ENCODE peak calls at places on chromosomes 4 and X, in five cellular contexts. O, U, Y, I and Z are unnamed samples.

GRCh38 chr4:87025614-87026041 is 90.8 kb downstream of the AFF1 start:
- DNase-seq in O (no peak), U (no peak), Y (no peak), I (no peak), Z (no peak)

GRCh38 chr4:83504974-83505373 is 20.1 kb upstream of the ABRAXAS1 start:
- DNase-seq in O (no peak), U (no peak), Y (no peak), I (no peak), Z (no peak)

GRCh38 chrX:38654302-38654701 is 93.0 kb downstream of the TSPAN7 start:
- DNase-seq in O (no peak), U (peak), Y (peak), I (peak), Z (peak)

GRCh38 chr4:165715989-165716388 is 157.0 kb upstream of the TLL1 start:
- DNase-seq in O (no peak), U (no peak), Y (peak), I (peak), Z (no peak)

GRCh38 chr4:22625301-22625700 is 67.4 kb upstream of the GBA3 start:
- DNase-seq in O (no peak), U (no peak), Y (no peak), I (no peak), Z (no peak)

GRCh38 chrX:119698835-119699234 is 5.9 kb upstream of the SEPTIN6 start:
- DNase-seq in O (no peak), U (peak), Y (peak), I (peak), Z (peak)

GRCh38 chrX:40411350-40412111 is 169.2 kb upstream of the ATP6AP2 start:
- DNase-seq in O (no peak), U (no peak), Y (no peak), I (no peak), Z (no peak)

GRCh38 chr4:94325835-94326234 is 16.8 kb downstream of the HPGDS start:
- DNase-seq in O (no peak), U (no peak), Y (no peak), I (no peak), Z (no peak)

GRCh38 chrX:39883664-39884063 is 214.1 kb downstream of the BCOR start:
- DNase-seq in O (no peak), U (no peak), Y (no peak), I (no peak), Z (no peak)

GRCh38 chrX:22163306-22163705 is 109.4 kb upstream of the CBLL2 start:
- DNase-seq in O (no peak), U (no peak), Y (no peak), I (no peak), Z (no peak)

GRCh38 chr4:84708406-84709135 is 125.6 kb downstream of the CDS1 start:
- DNase-seq in O (no peak), U (no peak), Y (no peak), I (no peak), Z (no peak)

GRCh38 chr4:10326075-10326474 is 131.2 kb downstream of the ZNF518B start:
- DNase-seq in O (no peak), U (no peak), Y (no peak), I (no peak), Z (no peak)

GRCh38 chr4:6332042-6332668 is 62.5 kb downstream of the WFS1 start:
- DNase-seq in O (no peak), U (peak), Y (peak), I (peak), Z (peak)

GRCh38 chr4:4289575-4289929 is 402 bp downstream of the LYAR start:
- DNase-seq in O (no peak), U (no peak), Y (no peak), I (no peak), Z (no peak)

GRCh38 chrX:155086202-155086840 is 15.0 kb downstream of the BRCC3 start:
- DNase-seq in O (no peak), U (no peak), Y (peak), I (peak), Z (no peak)

GRCh38 chrX:122004127-122004526 is 956.7 kb downstream of the GLUD2 start:
- DNase-seq in O (no peak), U (no peak), Y (no peak), I (no peak), Z (no peak)

GRCh38 chrX:103608305-103608963 is 671 bp downstream of the TCEAL3 start:
- DNase-seq in O (no peak), U (peak), Y (no peak), I (no peak), Z (no peak)

GRCh38 chr4:108113229-108113628 is 55.5 kb downstream of the LEF1 start:
- DNase-seq in O (no peak), U (no peak), Y (no peak), I (no peak), Z (no peak)

GRCh38 chr4:7798215-7798995 is 141.3 kb downstream of the AFAP1 start:
- DNase-seq in O (no peak), U (no peak), Y (no peak), I (peak), Z (no peak)

GRCh38 chrX:22141061-22141460 is 108.9 kb downstream of the PHEX start:
- DNase-seq in O (no peak), U (no peak), Y (no peak), I (no peak), Z (no peak)

GRCh38 chr4:140666889-140667614 is 89.1 kb downstream of the TBC1D9 start:
- DNase-seq in O (no peak), U (no peak), Y (no peak), I (no peak), Z (no peak)

GRCh38 chr4:77172336-77172735 is 15.3 kb downstream of the CCNG2 start:
- DNase-seq in O (no peak), U (no peak), Y (peak), I (peak), Z (peak)